ENCODE peak calls at places on chromosomes 4 and X, in seven cellular contexts. P, F, S, A, O, R and I are unnamed samples.
A peak's percentile ranks its signal among the peaks of the same experiment; 100 is the strongest.

GRCh38 chrX:103734125-103734760 is 23.5 kb downstream of the TMEM31 start:
- DNase-seq in P (no peak), F (no peak), S (no peak), A (peak; percentile 65), O (no peak), R (no peak), I (no peak)

GRCh38 chr4:40546506-40546905 is 83.2 kb downstream of the RBM47 start:
- DNase-seq in P (no peak), F (no peak), S (no peak), A (no peak), O (no peak), R (no peak), I (peak; percentile 86)

GRCh38 chr4:85792576-85792975 is 317.6 kb downstream of the ARHGAP24 start:
- DNase-seq in P (no peak), F (no peak), S (no peak), A (no peak), O (no peak), R (no peak), I (no peak)

GRCh38 chr4:72302981-72303704 is 265.9 kb downstream of the ADAMTS3 start:
- DNase-seq in P (peak; percentile 53), F (peak; percentile 70), S (no peak), A (peak; percentile 67), O (peak; percentile 1), R (peak; percentile 8), I (peak; percentile 25)

GRCh38 chr4:89558147-89558546 is 250.5 kb upstream of the GPRIN3 start:
- DNase-seq in P (no peak), F (peak; percentile 13), S (no peak), A (no peak), O (no peak), R (no peak), I (no peak)

GRCh38 chr4:166312166-166312565 is 439.1 kb downstream of the TLL1 start:
- DNase-seq in P (no peak), F (no peak), S (no peak), A (peak; percentile 39), O (no peak), R (no peak), I (no peak)

GRCh38 chr4:4225915-4226605 is 669 bp downstream of the OTOP1 start:
- DNase-seq in P (no peak), F (no peak), S (no peak), A (peak; percentile 31), O (no peak), R (no peak), I (no peak)

GRCh38 chr4:24070117-24070516 is 180.3 kb upstream of the PPARGC1A start:
- DNase-seq in P (no peak), F (no peak), S (no peak), A (peak; percentile 84), O (no peak), R (no peak), I (no peak)

GRCh38 chr4:118760493-118760892 is 75.3 kb downstream of the METTL14 start:
- DNase-seq in P (no peak), F (no peak), S (no peak), A (no peak), O (no peak), R (no peak), I (no peak)

GRCh38 chr4:147582386-147583077 is 34.7 kb upstream of the TMEM184C start:
- DNase-seq in P (no peak), F (no peak), S (no peak), A (peak; percentile 91), O (no peak), R (no peak), I (no peak)

GRCh38 chr4:152500798-152501434 is 35.0 kb downstream of the FBXW7 start:
- DNase-seq in P (peak; percentile 70), F (peak; percentile 86), S (peak; percentile 63), A (peak; percentile 97), O (peak; percentile 76), R (no peak), I (peak; percentile 31)

GRCh38 chr4:121256887-121257426 is 92.8 kb upstream of the TNIP3 start:
- DNase-seq in P (no peak), F (no peak), S (no peak), A (peak; percentile 55), O (no peak), R (no peak), I (no peak)

GRCh38 chr4:146243141-146243882 is 29.0 kb downstream of the REELD1 start:
- DNase-seq in P (no peak), F (no peak), S (no peak), A (no peak), O (no peak), R (peak; percentile 31), I (no peak)

GRCh38 chr4:20017439-20017838 is 234.3 kb upstream of the SLIT2 start:
- DNase-seq in P (no peak), F (no peak), S (no peak), A (peak; percentile 4), O (no peak), R (no peak), I (no peak)

GRCh38 chr4:75724867-75725724 is 719 bp downstream of the USO1 start:
- DNase-seq in P (peak; percentile 69), F (peak; percentile 87), S (no peak), A (peak; percentile 86), O (peak; percentile 44), R (peak; percentile 35), I (peak; percentile 80)

GRCh38 chr4:81405900-81406401 is 65.8 kb downstream of the RASGEF1B start:
- DNase-seq in P (peak; percentile 81), F (peak; percentile 86), S (peak; percentile 78), A (peak; percentile 90), O (peak; percentile 64), R (no peak), I (no peak)

GRCh38 chrX:7446815-7447214 is 298.9 kb upstream of the PUDP start:
- DNase-seq in P (no peak), F (no peak), S (no peak), A (no peak), O (no peak), R (no peak), I (no peak)

GRCh38 chr4:176549161-176549865 is 229.5 kb downstream of the SPCS3 start:
- DNase-seq in P (no peak), F (no peak), S (peak; percentile 44), A (peak; percentile 54), O (no peak), R (no peak), I (no peak)

GRCh38 chrX:38649674-38650647 is 88.6 kb downstream of the TSPAN7 start:
- DNase-seq in P (no peak), F (no peak), S (no peak), A (no peak), O (no peak), R (no peak), I (no peak)

GRCh38 chr4:168664242-168664897 is 167.5 kb downstream of the PALLD start:
- DNase-seq in P (no peak), F (no peak), S (no peak), A (no peak), O (no peak), R (no peak), I (no peak)

GRCh38 chr4:76078033-76078613 is 3.6 kb downstream of the ART3 start:
- DNase-seq in P (no peak), F (peak; percentile 26), S (no peak), A (peak; percentile 63), O (no peak), R (no peak), I (no peak)

GRCh38 chr4:72320185-72320948 is 248.7 kb downstream of the ADAMTS3 start:
- DNase-seq in P (no peak), F (no peak), S (no peak), A (no peak), O (no peak), R (no peak), I (no peak)